ENCODE peak calls at places on chromosomes 7 and 10, in five cellular contexts. A is IMR-90, X is neuronal stem cell, W is trophoblast cell, E is H9. F is an unnamed sample.

GRCh38 chr10:110151467-110151866 is 55.9 kb upstream of the MXI1 start:
- DNase-seq in W (no peak), X (no peak), E (no peak), A (no peak), F (no peak)

GRCh38 chr7:26399747-26400146 is 108.1 kb downstream of the SNX10 start:
- DNase-seq in W (no peak), A (no peak), X (no peak), E (no peak), F (no peak)

GRCh38 chr10:124011464-124011863 is 81.9 kb downstream of the CHST15 start:
- DNase-seq in W (peak), A (no peak), X (no peak), E (no peak), F (no peak)

GRCh38 chr10:124598773-124599587 is 137.4 kb downstream of the LHPP start:
- DNase-seq in W (no peak), A (no peak), X (no peak), E (no peak), F (no peak)

GRCh38 chr7:156725074-156725473 is 84.5 kb downstream of the RNF32 start:
- DNase-seq in E (no peak), X (no peak), A (peak), W (no peak), F (no peak)

GRCh38 chr7:117210908-117211307 is 112.0 kb downstream of the WNT2 start:
- DNase-seq in X (no peak), A (no peak), W (no peak), E (no peak), F (no peak)

GRCh38 chr10:124231188-124232135 is 138.1 kb upstream of the CHST15 start:
- DNase-seq in W (no peak), A (no peak), E (no peak), X (no peak), F (no peak)

GRCh38 chr10:77165445-77166316 is 471.9 kb downstream of the KCNMA1 start:
- DNase-seq in E (peak), W (peak), X (peak), A (peak), F (peak)

GRCh38 chr7:106704000-106704840 is 43.3 kb upstream of the CCDC71L start:
- DNase-seq in X (no peak), E (no peak), A (no peak), W (no peak), F (no peak)

GRCh38 chr7:103593691-103594090 is 147.7 kb upstream of the SLC26A5 start:
- DNase-seq in W (no peak), E (no peak), X (no peak), A (peak), F (no peak)

GRCh38 chr7:103594186-103594585 is 148.2 kb upstream of the SLC26A5 start:
- DNase-seq in W (no peak), E (no peak), X (no peak), A (no peak), F (no peak)

GRCh38 chr7:103592844-103593243 is 146.8 kb upstream of the SLC26A5 start:
- DNase-seq in W (no peak), X (no peak), E (no peak), A (no peak), F (no peak)

GRCh38 chr7:103598326-103598905 is 152.4 kb upstream of the SLC26A5 start:
- DNase-seq in W (peak), A (no peak), E (no peak), X (no peak), F (no peak)

GRCh38 chr7:103597606-103598005 is 151.6 kb upstream of the SLC26A5 start:
- DNase-seq in A (no peak), X (no peak), W (no peak), E (no peak), F (no peak)
- H3K4ac ChIP-seq in A (no peak), X (no peak), W (no peak), E (no peak), F (no peak)

DNA sequence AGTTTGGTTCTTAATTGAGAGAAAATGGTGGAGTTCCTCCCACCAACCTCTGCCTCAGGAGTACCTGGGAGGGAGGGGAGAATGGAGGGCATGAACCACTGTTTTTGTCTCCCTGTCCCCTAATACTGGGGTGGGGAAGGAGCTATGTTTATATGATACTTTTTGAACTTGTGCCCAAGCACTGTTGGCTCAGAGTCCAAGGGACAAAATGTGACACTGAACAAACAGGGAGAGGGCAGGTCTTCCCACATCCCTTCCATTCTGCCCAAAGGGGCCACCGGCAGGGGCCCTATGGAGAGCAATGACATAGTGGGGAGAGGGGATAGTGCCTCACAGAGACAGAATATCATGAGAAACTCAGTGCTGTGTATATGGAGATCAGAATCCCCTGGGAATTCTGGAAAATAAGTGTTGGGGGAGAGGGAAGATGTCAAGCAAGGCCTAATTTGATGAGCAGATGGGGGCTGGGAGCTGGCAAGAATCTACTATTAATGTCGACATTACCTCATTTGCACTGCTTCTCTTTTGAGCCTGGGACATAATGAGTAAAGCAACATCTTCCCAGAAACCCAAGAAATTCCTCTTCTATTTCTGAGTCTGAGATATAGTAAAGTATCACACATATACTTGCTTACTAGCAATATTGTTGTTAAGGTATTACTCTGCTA is 180.6 kb downstream of the CYP26A1 start:
- DNase-seq in E (no peak), X (no peak), W (no peak), A (no peak), F (no peak)
- H4K91ac ChIP-seq in E (no peak), X (no peak), W (peak), A (no peak), F (no peak)

GRCh38 chr10:63391812-63392211 is 74.0 kb downstream of the JMJD1C start:
- DNase-seq in E (no peak), X (no peak), W (no peak), A (no peak), F (no peak)

GRCh38 chr10:63392224-63392623 is 73.6 kb downstream of the JMJD1C start:
- DNase-seq in X (no peak), E (no peak), A (no peak), W (no peak), F (no peak)

GRCh38 chr10:63390521-63390920 is 75.3 kb downstream of the JMJD1C start:
- DNase-seq in X (no peak), E (no peak), A (no peak), W (no peak), F (no peak)

GRCh38 chr10:63385254-63385653 is 80.5 kb downstream of the JMJD1C start:
- DNase-seq in X (no peak), E (no peak), W (no peak), A (no peak), F (no peak)

GRCh38 chr10:63388421-63389031 is 77.3 kb downstream of the JMJD1C start:
- DNase-seq in X (no peak), E (no peak), A (peak), W (no peak), F (peak)
- H3K4ac ChIP-seq in X (no peak), E (no peak), A (no peak), W (no peak), F (no peak)

DNA sequence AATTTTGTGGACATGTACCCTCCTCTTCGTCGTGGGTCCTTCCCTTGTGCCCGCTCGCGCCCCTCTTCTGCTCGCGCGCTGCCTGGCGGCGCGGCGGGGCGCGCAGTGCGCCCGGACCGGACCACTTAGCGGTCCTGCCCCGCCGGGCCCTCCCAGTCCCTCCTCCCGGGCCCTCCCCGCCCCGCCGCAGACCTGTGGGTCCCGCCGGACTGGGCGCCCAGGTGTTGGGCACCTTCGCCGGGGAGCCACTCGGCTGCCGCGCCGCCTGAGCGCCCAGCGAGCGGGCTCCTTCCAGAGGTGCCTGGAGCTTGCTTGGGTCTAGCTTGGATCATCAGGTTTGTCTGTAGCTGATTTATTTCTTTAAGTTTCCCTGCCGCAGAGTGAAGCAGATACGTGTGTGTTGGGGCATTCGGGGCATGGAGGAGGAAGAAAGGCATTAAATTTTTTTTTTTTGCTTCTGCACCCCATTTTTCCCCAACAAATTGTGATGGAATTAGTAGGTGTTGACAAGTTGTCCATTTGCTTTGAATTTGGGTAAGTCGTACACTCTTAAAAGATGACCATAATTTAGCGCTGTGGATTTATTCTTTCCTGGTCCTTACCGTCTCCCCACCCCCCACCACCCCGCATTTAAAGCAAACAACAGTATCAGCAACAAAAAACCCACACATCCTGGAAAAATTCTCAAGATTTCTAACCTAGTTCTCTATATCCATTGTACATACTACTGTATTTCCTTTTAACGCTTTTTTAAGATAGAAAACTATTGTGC is 903 bp downstream of the C1GALT1 start:
- DNase-seq in E (peak), W (peak), X (no peak), A (no peak), F (peak)
- H4K91ac ChIP-seq in E (no peak), W (peak), X (no peak), A (no peak), F (peak)

DNA sequence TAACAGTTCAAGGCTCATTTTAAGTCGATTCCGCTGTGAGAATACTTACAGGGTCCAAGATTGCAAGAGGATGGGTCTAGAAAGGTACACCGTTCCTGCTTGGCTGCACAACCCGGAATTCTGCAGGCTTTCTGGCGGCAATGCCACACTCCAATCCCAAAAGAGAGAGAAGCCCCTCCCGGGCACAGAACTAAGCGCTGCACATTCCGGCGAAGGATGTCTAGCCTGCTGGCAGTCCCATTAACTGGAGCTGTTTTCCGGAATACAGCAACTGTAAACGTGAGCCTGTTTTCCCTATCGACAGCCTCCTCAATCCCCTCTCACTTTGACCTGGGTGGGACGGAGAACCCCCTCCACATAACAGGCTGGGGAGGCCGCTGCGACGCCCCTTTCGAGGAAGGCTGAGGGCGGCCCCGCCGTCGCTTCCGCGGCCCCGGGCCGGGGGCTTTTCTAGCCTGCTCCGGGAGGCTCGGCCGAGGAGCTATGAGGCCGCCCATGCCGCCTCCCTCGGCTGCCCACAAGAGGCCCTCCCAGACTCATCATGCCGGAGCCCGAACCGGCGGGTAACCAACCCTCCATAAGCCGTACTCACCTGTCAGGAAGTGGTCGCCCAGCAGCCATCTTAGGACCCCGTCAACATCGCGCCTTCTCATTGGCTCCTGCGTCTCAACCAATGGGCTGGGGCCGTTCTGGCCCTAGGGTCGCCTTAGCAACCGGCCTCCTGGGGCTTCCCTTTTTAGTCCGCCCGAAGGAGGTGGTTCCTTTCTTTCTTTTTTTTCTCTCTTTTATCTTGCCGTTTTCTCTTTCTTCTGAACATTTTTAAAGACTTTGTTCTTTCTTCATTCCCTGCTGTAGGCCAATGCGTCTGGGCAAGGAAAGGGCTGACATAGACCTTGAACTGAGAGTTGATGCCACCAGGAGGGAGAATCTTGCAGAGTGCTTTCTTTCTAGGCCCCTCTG is at the start of gene FAM204A:
- DNase-seq in X (peak), A (peak), W (peak), E (peak), F (peak)
- H3K4ac ChIP-seq in X (no peak), A (peak), W (peak), E (no peak), F (no peak)

GRCh38 chr10:44234471-44234850 is 150.4 kb downstream of the CXCL12 start:
- DNase-seq in E (peak), W (peak), X (peak), A (no peak), F (no peak)
- H4K91ac ChIP-seq in E (no peak), W (peak), X (no peak), A (no peak), F (no peak)

DNA sequence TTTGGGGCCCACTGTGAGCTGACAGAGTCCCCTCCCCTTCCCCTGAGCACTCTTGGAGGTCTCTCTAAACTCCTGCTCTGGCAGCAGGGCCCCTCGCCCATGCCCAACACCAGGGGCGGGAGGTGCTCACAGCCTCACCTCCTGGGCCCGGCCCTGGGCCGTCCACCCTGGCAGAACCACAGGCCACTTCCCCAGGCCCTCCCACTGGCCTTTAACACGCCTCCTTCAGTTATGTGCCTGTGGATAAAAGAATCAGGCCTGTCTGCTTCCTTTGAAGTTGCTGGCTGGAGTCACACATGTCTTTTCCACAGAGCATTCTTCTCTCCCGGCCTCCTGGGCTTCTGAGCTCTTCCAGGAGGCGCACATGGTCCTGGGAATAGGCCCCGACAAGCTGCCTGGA is 10.2 kb downstream of the MYL10 start:
- DNase-seq in E (no peak), A (no peak), X (no peak), W (peak), F (no peak)
- H3K4ac ChIP-seq in E (no peak), A (no peak), X (no peak), W (no peak), F (no peak)

GRCh38 chr7:128871050-128871449 is 8.4 kb downstream of the ATP6V1F start:
- DNase-seq in X (no peak), A (no peak), E (no peak), W (no peak), F (no peak)
- H4K91ac ChIP-seq in X (no peak), A (no peak), E (no peak), W (peak), F (no peak)

GRCh38 chr10:92573798-92574544 is at the start of gene IDE:
- DNase-seq in A (peak), X (peak), W (peak), E (peak), F (peak)
- H3K4ac ChIP-seq in A (peak), X (no peak), W (peak), E (no peak), F (peak)

DNA sequence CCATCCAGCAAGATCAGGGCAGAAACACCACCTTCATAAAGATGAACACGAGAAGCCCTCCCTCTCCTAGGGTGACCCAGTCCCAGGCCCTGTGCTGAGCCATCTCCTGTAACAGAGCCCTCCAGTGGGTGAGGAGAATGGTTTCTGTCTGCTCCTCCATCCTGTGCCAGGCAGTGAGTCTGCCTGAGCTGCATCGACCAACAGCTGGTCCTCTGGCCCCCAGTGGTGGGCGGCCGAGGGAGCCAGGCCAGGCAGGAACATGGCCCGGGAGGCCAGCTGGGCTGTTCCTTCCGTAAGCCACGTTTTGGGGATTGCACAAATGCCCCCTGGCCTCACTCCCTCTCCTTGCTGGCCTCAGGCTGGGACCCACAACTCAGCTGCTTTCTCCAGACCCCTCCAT is 73.5 kb downstream of the GRB10 start:
- DNase-seq in E (no peak), X (no peak), A (no peak), W (no peak), F (no peak)
- H4K91ac ChIP-seq in E (no peak), X (peak), A (no peak), W (no peak), F (no peak)